ENCODE peak calls at places on chromosomes 4 and X, in seven cellular contexts. L, K, B, J, H, A and T are unnamed samples.

GRCh38 chr4:169859366-169860216 is 101.8 kb upstream of the HPF1 start:
- DNase-seq in L (no peak), K (no peak), B (no peak), J (no peak), H (no peak), A (no peak), T (no peak)

GRCh38 chr4:9765091-9765490 is 16.3 kb upstream of the DRD5 start:
- DNase-seq in L (no peak), K (no peak), B (no peak), J (no peak), H (peak; percentile 42), A (peak; percentile 34), T (no peak)

GRCh38 chr4:9812530-9813340 is 31.3 kb downstream of the DRD5 start:
- DNase-seq in L (no peak), K (no peak), B (no peak), J (no peak), H (peak; percentile 60), A (no peak), T (no peak)

GRCh38 chr4:161813889-161814288 is 349.9 kb downstream of the FSTL5 start:
- DNase-seq in L (no peak), K (no peak), B (no peak), J (no peak), H (no peak), A (no peak), T (no peak)

GRCh38 chrX:57445046-57445445 is 146.8 kb upstream of the ZXDB start:
- DNase-seq in L (no peak), K (no peak), B (no peak), J (no peak), H (peak; percentile 1), A (no peak), T (no peak)

GRCh38 chr4:147578057-147578476 is 39.1 kb upstream of the TMEM184C start:
- DNase-seq in L (peak; percentile 93), K (no peak), B (no peak), J (no peak), H (peak; percentile 91), A (no peak), T (no peak)

GRCh38 chr4:22824091-22824490 is 131.4 kb downstream of the GBA3 start:
- DNase-seq in L (no peak), K (no peak), B (no peak), J (no peak), H (no peak), A (no peak), T (no peak)

GRCh38 chr4:70706516-70706915 is 15.2 kb upstream of the RUFY3 start:
- DNase-seq in L (no peak), K (no peak), B (no peak), J (no peak), H (no peak), A (no peak), T (no peak)

GRCh38 chr4:6453688-6453990 is 18.8 kb downstream of the PPP2R2C start:
- DNase-seq in L (no peak), K (peak; percentile 79), B (no peak), J (no peak), H (no peak), A (no peak), T (no peak)

GRCh38 chr4:41318839-41319530 is 62.3 kb downstream of the UCHL1 start:
- DNase-seq in L (no peak), K (no peak), B (no peak), J (no peak), H (no peak), A (peak; percentile 77), T (peak; percentile 28)

GRCh38 chrX:120000490-120001246 is 57.1 kb upstream of the NKAP start:
- DNase-seq in L (no peak), K (no peak), B (no peak), J (no peak), H (no peak), A (no peak), T (no peak)